ENCODE peak calls at places on chromosomes 5 and 9, in four cellular contexts. Q, C, U and I are unnamed samples. For H3K4me1, the result is how much of the 10 kb centered on the place peaks cover.

GRCh38 chr5:141814064-141814982 is 63.9 kb downstream of the PCDH1 start:
- DNase-seq in Q (peak), C (peak), U (no peak), I (no peak)

GRCh38 chr5:4905674-4906528 is 234.2 kb upstream of the ADAMTS16 start:
- DNase-seq in Q (peak), C (no peak), U (no peak), I (no peak)

GRCh38 chr5:138748630-138749081 is 4.6 kb upstream of the CTNNA1 start:
- DNase-seq in U (peak), C (no peak), Q (no peak), I (no peak)

GRCh38 chr9:98929096-98929495 is 14.6 kb upstream of the COL15A1 start:
- DNase-seq in Q (no peak), U (no peak), C (no peak), I (no peak)

GRCh38 chr5:66307647-66308257 is 163.7 kb downstream of the SREK1 start:
- DNase-seq in C (peak), Q (no peak), U (peak), I (peak)

GRCh38 chr5:139443766-139444473 is 4.6 kb upstream of the DNAJC18 start:
- DNase-seq in Q (no peak), C (no peak), U (peak), I (no peak)

GRCh38 chr5:82403026-82403425 is 124.9 kb upstream of the RPS23 start:
- DNase-seq in U (no peak), Q (no peak), C (no peak), I (no peak)

GRCh38 chr9:123349691-123350480 is 6.1 kb upstream of the CRB2 start:
- DNase-seq in U (no peak), C (peak), Q (no peak), I (peak)

GRCh38 chr5:72673623-72674022 is 142.8 kb upstream of the TNPO1 start:
- DNase-seq in C (no peak), Q (no peak), U (no peak), I (no peak)

GRCh38 chr5:62395210-62395950 is 8.3 kb downstream of the DIMT1 start:
- DNase-seq in C (no peak), Q (no peak), U (no peak), I (no peak)

GRCh38 chr5:68872088-68872842 is 221.5 kb upstream of the SLC30A5 start:
- DNase-seq in Q (no peak), C (no peak), U (no peak), I (no peak)

GRCh38 chr5:55921617-55922016 is 70.5 kb downstream of the IL31RA start:
- DNase-seq in Q (no peak), U (no peak), C (no peak), I (no peak)

GRCh38 chr9:15180124-15180523 is 126.9 kb downstream of the TTC39B start:
- DNase-seq in U (no peak), C (no peak), Q (no peak), I (no peak)

GRCh38 chr9:14993061-14993800 is 83.0 kb upstream of the FREM1 start:
- DNase-seq in C (peak), U (peak), Q (peak), I (no peak)

GRCh38 chr9:23777328-23777727 is 48.7 kb downstream of the ELAVL2 start:
- DNase-seq in Q (no peak), C (no peak), U (no peak), I (no peak)

GRCh38 chr9:134877541-134877940 is 3.1 kb upstream of the FCN2 start:
- DNase-seq in Q (no peak), U (no peak), C (no peak), I (no peak)

GRCh38 chr5:534743-535671 is 10.8 kb upstream of the SLC9A3 start:
- DNase-seq in C (no peak), U (no peak), Q (no peak), I (peak)

GRCh38 chr5:121273818-121274433 is 577.8 kb upstream of the FTMT start:
- DNase-seq in Q (no peak), U (peak), C (no peak), I (no peak)

GRCh38 chr5:140398379-140398811 is 3.2 kb upstream of the ANKHD1 start:
- DNase-seq in Q (no peak), C (no peak), U (peak), I (no peak)

GRCh38 chr9:450057-450456 is 235.4 kb downstream of the DOCK8 start:
- DNase-seq in Q (no peak), U (no peak), C (no peak), I (no peak)

GRCh38 chr9:447230-448025 is 232.8 kb downstream of the DOCK8 start:
- DNase-seq in C (no peak), U (peak), Q (no peak), I (peak)

GRCh38 chr9:444528-444927 is 229.9 kb downstream of the DOCK8 start:
- DNase-seq in Q (no peak), U (no peak), C (no peak), I (no peak)

GRCh38 chr9:445033-445432 is 230.4 kb downstream of the DOCK8 start:
- DNase-seq in U (no peak), Q (peak), C (no peak), I (no peak)

GRCh38 chr9:446074-446699 is 231.5 kb downstream of the DOCK8 start:
- DNase-seq in C (no peak), U (no peak), Q (no peak), I (no peak)
- H3K4me1 ChIP-seq in C (under half), U (under half), Q (under half), I (under half)

GRCh38 chr5:154701181-154701580 is 54.0 kb upstream of the LARP1 start:
- DNase-seq in U (no peak), C (no peak), Q (no peak), I (no peak)
- H3K4me1 ChIP-seq in U (under half), C (under half), Q (under half), I (under half)

DNA sequence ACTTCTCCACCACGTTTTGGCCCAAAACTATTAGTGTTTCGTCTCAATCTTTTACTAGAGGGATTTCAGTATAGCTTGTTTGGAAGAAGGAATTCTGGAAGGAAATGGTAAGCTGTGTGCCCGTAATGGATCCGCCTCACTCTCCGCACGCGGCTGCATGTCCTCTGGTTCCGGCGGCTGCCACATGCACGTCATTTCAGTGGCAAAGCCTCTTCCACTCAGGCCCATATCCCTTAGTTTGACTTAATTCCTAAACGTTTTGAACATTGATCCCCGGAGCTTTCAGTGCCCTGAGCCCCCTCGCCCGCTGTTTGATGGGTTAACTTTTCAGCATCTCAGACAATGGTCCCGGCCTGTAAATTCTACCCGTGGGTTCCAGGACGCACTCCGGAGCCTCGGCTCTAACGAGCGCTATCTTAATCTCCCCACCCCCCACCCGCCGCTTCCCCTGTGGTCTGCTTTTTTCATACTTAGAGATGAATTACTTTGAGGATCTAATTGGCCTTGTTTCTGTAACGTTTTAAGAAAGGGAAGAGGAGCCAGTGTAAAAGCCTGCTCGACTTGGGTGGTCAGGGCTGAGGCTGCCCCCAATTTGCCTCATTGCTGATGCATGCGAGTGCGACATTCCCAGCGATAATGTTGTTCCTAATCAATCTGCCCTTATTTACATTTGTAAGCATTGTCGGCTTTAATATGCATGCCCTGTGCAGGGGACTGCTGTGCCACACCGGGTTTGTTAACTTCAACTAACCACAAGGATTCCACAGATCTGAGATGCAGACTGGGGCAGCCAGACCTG is 4.6 kb downstream of the PTCH1 start:
- DNase-seq in C (no peak), Q (no peak), U (no peak), I (no peak)
- H3K4me1 ChIP-seq in C (under half), Q (half or more), U (under half), I (under half)

DNA sequence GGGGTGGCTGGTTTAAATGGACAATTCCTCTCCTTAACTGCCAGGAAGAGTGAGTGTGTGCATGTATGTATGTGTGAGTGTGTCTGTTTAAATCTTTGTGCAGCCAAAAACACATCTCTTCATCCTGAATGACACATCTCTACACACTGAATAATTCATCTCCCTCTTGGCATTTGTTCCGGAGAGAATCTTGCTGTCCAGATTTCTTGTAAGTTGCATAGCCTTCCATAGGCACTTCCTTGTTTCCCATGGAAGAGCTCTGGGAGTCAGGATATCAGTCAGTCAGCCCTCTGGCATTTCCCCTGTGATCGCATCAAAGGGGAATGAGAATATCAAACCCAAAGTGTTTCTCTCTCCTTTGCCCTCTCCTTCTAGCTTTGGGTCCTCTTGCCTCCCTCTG is 74.7 kb downstream of the WWC1 start:
- DNase-seq in C (no peak), U (peak), Q (no peak), I (no peak)
- H3K4me1 ChIP-seq in C (under half), U (half or more), Q (under half), I (under half)

GRCh38 chr5:173228639-173229380 is 6.2 kb downstream of the NKX2-5 start:
- DNase-seq in U (no peak), C (no peak), Q (no peak), I (no peak)
- H3K4me1 ChIP-seq in U (under half), C (under half), Q (under half), I (under half)

GRCh38 chr5:124633209-124633608 is 113.2 kb downstream of the ZNF608 start:
- DNase-seq in C (no peak), U (no peak), Q (no peak), I (no peak)
- H3K4me1 ChIP-seq in C (under half), U (under half), Q (under half), I (under half)

GRCh38 chr5:119368238-119368630 is 12.4 kb downstream of the TNFAIP8 start:
- DNase-seq in U (no peak), Q (no peak), C (peak), I (peak)

GRCh38 chr5:119367502-119368237 is 11.9 kb downstream of the TNFAIP8 start:
- DNase-seq in C (no peak), Q (no peak), U (no peak), I (peak)

GRCh38 chr5:119363936-119364335 is 8.1 kb downstream of the TNFAIP8 start:
- DNase-seq in Q (no peak), U (no peak), C (no peak), I (no peak)

GRCh38 chr5:119365847-119366536 is 10.2 kb downstream of the TNFAIP8 start:
- DNase-seq in Q (no peak), U (no peak), C (no peak), I (no peak)

DNA sequence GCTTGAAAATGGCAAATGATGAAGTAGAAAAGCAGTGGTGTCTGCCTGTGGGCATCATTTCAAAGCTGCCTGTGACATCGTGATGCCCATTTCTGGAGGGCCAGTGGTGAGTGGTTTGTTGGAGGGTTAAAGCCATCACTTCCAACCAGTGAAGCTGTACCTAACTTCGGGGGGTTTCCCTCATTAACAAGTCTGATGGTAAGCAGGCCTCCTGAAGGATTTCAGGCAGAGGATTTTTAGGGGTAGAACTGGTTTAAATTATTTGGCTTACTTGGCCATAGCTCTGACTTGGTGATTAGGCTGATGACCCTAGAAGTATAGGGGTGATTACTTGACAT is 10.7 kb downstream of the TNFAIP8 start:
- DNase-seq in U (no peak), Q (no peak), C (no peak), I (no peak)
- H3K4me1 ChIP-seq in U (under half), Q (half or more), C (under half), I (under half)

GRCh38 chr5:37725185-37725584 is 114.7 kb downstream of the GDNF start:
- DNase-seq in Q (no peak), U (no peak), C (no peak), I (no peak)

GRCh38 chr5:37727238-37727637 is 112.6 kb downstream of the GDNF start:
- DNase-seq in U (no peak), Q (no peak), C (no peak), I (no peak)

GRCh38 chr5:37722236-37723146 is 117.3 kb downstream of the GDNF start:
- DNase-seq in C (peak), U (peak), Q (no peak), I (no peak)

GRCh38 chr5:37723147-37723961 is 116.5 kb downstream of the GDNF start:
- DNase-seq in U (no peak), Q (no peak), C (peak), I (no peak)

DNA sequence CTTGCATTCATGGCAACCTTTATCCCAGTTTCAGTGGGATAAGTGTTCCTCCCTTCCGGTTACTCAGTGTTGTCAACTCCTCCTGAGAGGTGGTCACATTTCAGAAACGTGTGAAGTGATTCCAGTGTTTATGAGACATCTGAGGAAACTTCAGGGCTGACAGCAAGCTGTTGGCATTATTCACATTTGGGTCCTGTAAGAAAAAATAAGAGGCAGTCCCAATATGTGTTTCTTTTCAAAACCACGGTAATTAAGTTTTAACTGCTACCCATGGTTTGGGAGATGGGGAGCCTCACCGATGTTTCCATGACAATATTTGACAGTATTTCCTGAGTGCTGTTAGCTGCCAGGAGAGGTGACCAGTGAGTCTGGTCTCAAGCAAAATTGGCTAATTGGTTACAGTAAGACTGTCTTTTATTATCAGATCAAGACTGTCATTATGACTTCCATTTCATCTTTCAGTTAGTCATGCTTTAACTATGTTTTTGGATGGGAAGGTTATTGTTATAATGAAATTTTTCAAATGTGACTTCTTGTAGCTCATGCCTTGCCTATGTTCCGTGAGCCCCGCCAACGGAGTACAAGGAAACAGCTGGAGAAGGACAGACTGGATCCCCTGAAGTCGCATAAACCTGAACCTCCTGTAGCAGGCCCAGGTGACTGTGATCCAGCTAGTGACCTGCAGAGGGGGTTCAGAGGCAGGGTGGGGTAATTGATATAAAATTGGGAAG is 115.3 kb downstream of the GDNF start:
- DNase-seq in C (no peak), Q (no peak), U (no peak), I (no peak)
- H3K4me1 ChIP-seq in C (under half), Q (under half), U (under half), I (under half)